ENCODE peak calls at places on chromosome 6, in four cellular contexts. Z is fibroblast of pulmonary artery; K is PC-3; J is activated CD4-positive, CD25-positive, alpha-beta regulatory T cell. S is an unnamed sample.
A peak's percentile ranks its signal among the peaks of the same experiment; 100 is the strongest.

GRCh38 chr6:17724341-17724740 is 17.6 kb upstream of the NUP153 start:
- DNase-seq in J (no peak), K (peak; percentile 59), Z (no peak), S (no peak)

GRCh38 chr6:15400572-15401004 is 154.7 kb downstream of the JARID2 start:
- DNase-seq in Z (peak; percentile 56), K (peak; percentile 42), J (no peak), S (no peak)

GRCh38 chr6:43836507-43836906 is 66.5 kb downstream of the VEGFA start:
- DNase-seq in K (no peak), Z (no peak), J (no peak), S (no peak)

GRCh38 chr6:127963495-127963894 is 62.6 kb upstream of the THEMIS start:
- DNase-seq in K (no peak), J (no peak), Z (no peak), S (no peak)

GRCh38 chr6:19024737-19025136 is 637.6 kb downstream of the RNF144B start:
- DNase-seq in K (peak; percentile 81), J (no peak), Z (peak; percentile 62), S (peak; percentile 51)

GRCh38 chr6:82040405-82041221 is 206.9 kb downstream of the IBTK start:
- DNase-seq in J (no peak), K (peak; percentile 68), Z (peak; percentile 76), S (peak; percentile 30)

GRCh38 chr6:42188406-42188805 is 6.3 kb downstream of the GUCA1B start:
- DNase-seq in K (no peak), Z (no peak), J (no peak), S (no peak)

GRCh38 chr6:116046739-116047138 is 14.0 kb downstream of the FRK start:
- DNase-seq in K (no peak), J (no peak), Z (no peak), S (no peak)

GRCh38 chr6:23036401-23036983 is 467.1 kb downstream of the HDGFL1 start:
- DNase-seq in K (no peak), Z (peak; percentile 31), J (no peak), S (no peak)

GRCh38 chr6:20757761-20758160 is 223.5 kb downstream of the CDKAL1 start:
- DNase-seq in K (peak; percentile 61), J (no peak), Z (no peak), S (no peak)

GRCh38 chr6:87788141-87788540 is 86.1 kb upstream of the AKIRIN2 start:
- DNase-seq in K (peak; percentile 16), J (no peak), Z (no peak), S (no peak)

GRCh38 chr6:31796993-31797385 is 1.4 kb upstream of the VARS1 start:
- DNase-seq in J (no peak), Z (no peak), K (no peak), S (no peak)

GRCh38 chr6:117739869-117740268 is 64.6 kb downstream of the NUS1 start:
- DNase-seq in Z (no peak), J (no peak), K (no peak), S (no peak)

GRCh38 chr6:4164456-4164855 is 29.1 kb upstream of the ECI2 start:
- DNase-seq in J (no peak), Z (no peak), K (no peak), S (no peak)

GRCh38 chr6:165728196-165728595 is 65.2 kb upstream of the PDE10A start:
- DNase-seq in Z (peak; percentile 7), K (no peak), J (no peak), S (no peak)

GRCh38 chr6:108810057-108810643 is 38.1 kb upstream of the ARMC2 start:
- DNase-seq in J (no peak), K (no peak), Z (no peak), S (no peak)

GRCh38 chr6:135182993-135183531 is 2.0 kb downstream of the MYB start:
- DNase-seq in K (peak; percentile 39), Z (no peak), J (peak; percentile 53), S (no peak)

GRCh38 chr6:75735491-75736186 is 13.4 kb upstream of the MYO6 start:
- DNase-seq in K (peak; percentile 41), Z (no peak), J (no peak), S (no peak)

GRCh38 chr6:23003671-23004598 is 434.6 kb downstream of the HDGFL1 start:
- DNase-seq in K (no peak), Z (peak; percentile 70), J (no peak), S (no peak)

GRCh38 chr6:25061289-25061945 is 125.7 kb upstream of the RIPOR2 start:
- DNase-seq in J (no peak), K (no peak), Z (no peak), S (no peak)

GRCh38 chr6:12092762-12093161 is 80.7 kb downstream of the HIVEP1 start:
- DNase-seq in K (no peak), J (no peak), Z (no peak), S (no peak)

GRCh38 chr6:88704980-88705379 is 258.4 kb downstream of the RNGTT start:
- DNase-seq in Z (peak; percentile 9), J (no peak), K (no peak), S (peak; percentile 82)

GRCh38 chr6:132209351-132209750 is 191.9 kb downstream of the MOXD1 start:
- DNase-seq in K (peak; percentile 78), Z (no peak), J (no peak), S (peak; percentile 77)

GRCh38 chr6:22126910-22127309 is 169.9 kb downstream of the PRL start:
- DNase-seq in K (no peak), J (no peak), Z (no peak), S (no peak)

GRCh38 chr6:154457046-154457713 is 53.3 kb downstream of the CNKSR3 start:
- DNase-seq in K (no peak), Z (no peak), J (no peak), S (peak; percentile 62)

GRCh38 chr6:169981051-169981450 is 229.6 kb downstream of the ERMARD start:
- DNase-seq in J (no peak), K (no peak), Z (no peak), S (no peak)

GRCh38 chr6:79718509-79719247 is 87.5 kb downstream of the SH3BGRL2 start:
- DNase-seq in J (no peak), K (no peak), Z (peak; percentile 13), S (no peak)

GRCh38 chr6:1364791-1365190 is 24.6 kb upstream of the FOXF2 start:
- DNase-seq in K (peak; percentile 16), J (no peak), Z (no peak), S (peak; percentile 24)

GRCh38 chr6:13554929-13555333 is 19.5 kb upstream of the SIRT5 start:
- DNase-seq in K (no peak), Z (peak; percentile 33), J (no peak), S (no peak)

GRCh38 chr6:50333696-50334095 is 284.0 kb upstream of the DEFB112 start:
- DNase-seq in J (no peak), Z (no peak), K (no peak), S (no peak)

GRCh38 chr6:16836186-16836981 is 75.1 kb upstream of the ATXN1 start:
- DNase-seq in Z (no peak), K (no peak), J (no peak), S (no peak)

GRCh38 chr6:14189122-14189521 is 71.5 kb downstream of the CD83 start:
- DNase-seq in K (no peak), J (no peak), Z (no peak), S (no peak)

GRCh38 chr6:108748063-108748462 is 100.2 kb upstream of the ARMC2 start:
- DNase-seq in J (no peak), Z (no peak), K (peak; percentile 56), S (no peak)

S was measured in NCI-H226.